ENCODE peak calls at places on chromosomes 11 and 22, in six cellular contexts. F is GM13976, S is progenitor cell of endocrine pancreas, Y is fibroblast of mammary gland, E is astrocyte, M is endothelial cell. V is an unnamed sample.

GRCh38 chr11:102345923-102346322 is 1.1 kb upstream of the BIRC2 start:
- DNase-seq in E (peak; percentile 69), F (no peak), Y (peak; percentile 49), S (no peak), M (peak; percentile 26), V (no peak)

GRCh38 chr11:11520231-11521015 is 101.4 kb downstream of the GALNT18 start:
- DNase-seq in M (no peak), F (no peak), Y (no peak), S (no peak), E (no peak), V (no peak)

GRCh38 chr11:120511804-120512726 is 517 bp downstream of the GRIK4 start:
- DNase-seq in S (no peak), Y (no peak), E (no peak), M (no peak), F (no peak), V (peak; percentile 41)

GRCh38 chr11:1487091-1487850 is 692 bp upstream of the MOB2 start:
- DNase-seq in S (no peak), Y (no peak), M (no peak), E (no peak), F (no peak), V (no peak)

GRCh38 chr11:77325159-77325558 is 23.7 kb upstream of the GDPD4 start:
- DNase-seq in M (no peak), S (no peak), Y (no peak), F (no peak), E (no peak), V (no peak)

GRCh38 chr11:87324817-87325489 is 287.2 kb downstream of the TMEM135 start:
- DNase-seq in F (no peak), E (peak; percentile 48), Y (no peak), M (no peak), S (no peak), V (no peak)

GRCh38 chr11:119357069-119357468 is 10.6 kb upstream of the MFRP start:
- DNase-seq in F (no peak), E (no peak), M (no peak), S (no peak), Y (no peak), V (no peak)

GRCh38 chr11:69307871-69308381 is 14.0 kb downstream of the MYEOV start:
- DNase-seq in S (no peak), Y (no peak), F (no peak), E (no peak), M (no peak), V (no peak)

GRCh38 chr11:15897211-15897960 is 459.0 kb downstream of the SOX6 start:
- DNase-seq in M (no peak), S (no peak), F (no peak), E (peak; percentile 68), Y (peak; percentile 1), V (no peak)

GRCh38 chr11:120137611-120138521 is at the start of gene TRIM29:
- DNase-seq in S (no peak), M (peak; percentile 1), E (no peak), Y (no peak), F (peak; percentile 20), V (peak; percentile 16)

DNA sequence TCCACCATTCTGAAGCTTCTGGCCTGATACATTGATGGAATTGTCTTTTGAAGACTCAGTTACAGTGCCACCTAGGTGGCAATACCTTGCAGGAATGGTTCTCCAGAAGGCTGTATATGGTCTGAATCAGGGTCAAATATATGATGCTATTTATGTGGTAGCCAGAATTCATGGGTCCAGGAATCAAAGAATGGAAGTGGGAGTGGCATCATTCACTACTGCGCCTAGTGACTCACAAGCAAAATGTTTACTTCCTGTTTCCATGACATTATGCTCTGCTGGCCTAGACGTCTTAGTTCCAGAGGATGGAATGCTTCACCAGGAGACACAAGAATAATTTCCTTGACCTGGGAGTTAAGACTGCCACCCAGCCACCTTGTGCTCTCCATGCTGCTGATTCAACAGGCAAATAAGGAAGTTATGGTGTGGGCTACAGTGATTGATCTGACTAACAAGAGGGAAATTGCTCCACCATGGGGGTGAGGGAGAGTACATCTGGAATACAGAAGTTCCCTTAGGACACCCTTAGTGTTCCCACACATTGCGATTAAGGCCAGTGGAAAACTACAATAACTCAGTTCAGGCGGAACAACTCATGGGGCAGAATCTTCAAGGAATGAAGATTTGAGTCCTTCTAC is 491.8 kb downstream of the ETS1 start:
- DNase-seq in F (no peak), Y (peak; percentile 69), M (no peak), S (no peak), E (peak; percentile 84), V (no peak)
- TF ChIP-seq CTCF in F (no peak), Y (no peak), M (no peak), S (no peak), E (peak; percentile 36), V (no peak)

DNA sequence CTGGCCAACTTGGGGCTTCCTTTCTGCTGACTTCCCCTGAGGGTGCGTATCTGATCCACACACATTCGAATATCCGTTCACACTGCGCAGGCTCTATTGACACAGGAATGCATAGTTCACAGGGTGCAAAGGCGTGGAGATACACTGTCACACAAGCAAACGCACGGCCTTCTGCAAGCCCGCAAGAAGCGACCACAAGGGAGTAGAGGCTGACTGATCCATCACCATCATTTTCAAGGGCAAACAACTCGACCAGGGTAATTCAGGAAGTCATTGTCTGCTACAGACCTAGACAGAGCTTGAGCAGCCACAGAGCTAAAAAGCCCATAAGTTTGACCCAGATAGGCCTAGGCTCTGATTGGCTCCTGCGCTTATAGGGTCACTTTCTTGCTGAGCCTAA is 392.3 kb downstream of the MN1 start:
- DNase-seq in E (no peak), S (no peak), Y (peak; percentile 38), F (no peak), M (no peak), V (no peak)
- TF ChIP-seq CTCF in E (no peak), S (no peak), Y (peak; percentile 26), F (no peak), M (no peak), V (no peak)

GRCh38 chr11:117953029-117953671 is 23.9 kb upstream of the TMPRSS13 start:
- DNase-seq in M (no peak), E (no peak), Y (no peak), S (no peak), F (peak; percentile 4), V (no peak)

GRCh38 chr11:117946842-117947526 is 17.8 kb upstream of the TMPRSS13 start:
- DNase-seq in S (peak; percentile 92), E (peak; percentile 81), M (peak; percentile 95), F (peak; percentile 78), Y (peak; percentile 96), V (peak; percentile 97)

GRCh38 chr11:117949062-117949461 is 19.9 kb upstream of the TMPRSS13 start:
- DNase-seq in F (peak; percentile 9), E (no peak), Y (no peak), S (no peak), M (no peak), V (no peak)

GRCh38 chr11:117950999-117951961 is 22.1 kb upstream of the TMPRSS13 start:
- DNase-seq in E (no peak), M (no peak), S (no peak), Y (no peak), F (peak; percentile 24), V (no peak)

DNA sequence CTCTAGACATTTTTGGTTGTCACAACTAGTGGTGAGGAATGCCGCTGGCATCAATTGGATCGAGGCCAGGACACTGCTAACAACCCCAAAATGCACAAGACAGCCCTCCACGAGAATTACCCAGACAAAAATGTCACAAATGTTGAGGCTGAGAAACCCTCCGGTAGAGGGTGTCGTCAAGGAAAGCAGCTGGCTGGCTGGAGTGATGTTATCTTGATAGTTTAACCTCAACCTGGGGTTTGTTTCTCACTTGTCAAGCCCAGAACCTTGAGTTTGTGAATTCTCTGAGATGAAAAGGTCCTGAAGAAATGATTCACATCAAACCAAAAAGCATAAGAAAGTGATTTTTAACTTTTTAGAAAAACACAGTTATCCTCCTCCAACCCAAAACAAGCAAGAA is 21.1 kb upstream of the TMPRSS13 start:
- DNase-seq in E (no peak), S (no peak), M (no peak), F (peak; percentile 64), Y (no peak), V (no peak)
- TF ChIP-seq CTCF in E (peak; percentile 6), S (no peak), M (no peak), F (peak; percentile 42), Y (peak; percentile 13), V (no peak)

DNA sequence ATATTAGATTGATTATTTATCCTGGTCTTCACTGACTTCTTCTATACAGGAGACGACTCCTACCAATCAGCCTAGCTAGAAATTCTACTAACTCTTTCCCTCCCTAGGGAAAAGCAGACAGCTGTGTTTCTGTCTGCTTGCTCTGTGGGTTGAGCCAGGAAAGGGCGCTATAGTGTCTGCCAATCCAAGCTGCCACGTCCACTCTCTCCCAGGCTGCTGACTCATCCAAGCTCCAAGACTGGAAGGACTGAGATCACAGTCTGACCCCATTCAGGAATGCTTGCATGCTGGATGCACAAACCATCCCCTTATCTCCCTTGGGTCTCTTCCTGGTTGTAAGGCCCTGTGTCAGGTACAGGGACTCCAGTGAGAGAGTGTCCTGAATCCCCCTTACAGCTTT is 955.6 kb downstream of the OPCML start:
- DNase-seq in F (no peak), S (no peak), M (no peak), Y (peak; percentile 39), E (peak; percentile 97), V (no peak)
- TF ChIP-seq CTCF in F (no peak), S (no peak), M (no peak), Y (no peak), E (no peak), V (no peak)

DNA sequence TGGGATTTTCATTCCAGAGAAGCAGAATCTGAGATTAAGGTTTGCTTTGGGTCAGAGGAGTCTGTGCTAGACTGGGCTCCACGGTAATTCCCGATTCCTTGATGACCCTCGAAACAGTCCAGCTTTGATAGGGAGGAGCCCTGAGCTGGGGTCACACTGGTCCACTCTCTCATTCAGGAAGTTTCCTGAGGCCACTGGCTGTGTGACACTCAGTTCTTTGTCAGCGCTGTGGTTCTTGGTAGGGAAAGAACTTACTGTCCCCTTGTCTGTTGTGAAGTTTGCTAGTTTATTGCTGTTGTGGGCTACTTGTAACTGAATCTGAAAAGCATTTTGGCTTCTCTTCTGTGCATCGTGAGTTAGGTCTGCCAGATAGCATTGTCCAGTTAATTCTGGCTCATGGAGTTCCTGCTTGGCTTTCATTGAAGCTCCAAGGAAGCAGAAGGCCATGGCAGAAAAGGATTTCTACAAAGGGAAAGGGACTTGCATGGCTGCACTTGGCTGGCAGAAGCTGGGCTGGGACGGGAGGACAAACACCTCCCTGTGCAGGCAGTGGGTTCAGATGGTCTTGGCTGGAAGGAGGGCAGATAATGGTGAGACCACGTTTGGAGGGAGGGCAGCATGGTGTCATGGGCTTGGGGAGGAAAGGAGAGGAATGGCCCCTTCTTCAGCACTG is 23.3 kb downstream of the BCR start:
- DNase-seq in M (no peak), F (no peak), Y (no peak), S (no peak), E (no peak), V (no peak)
- TF ChIP-seq CTCF in M (no peak), F (no peak), Y (no peak), S (no peak), E (no peak), V (no peak)

V was measured in glutamatergic neuron.